ENCODE peak calls at places on chromosomes 11 and 22, in seven cellular contexts. B is NCI-H1048; V is activated naive CD4-positive, alpha-beta T cell; N is occipital lobe; P is stimulated activated CD4-positive, alpha-beta T cell treated with anti-CD3 and anti-CD28 coated beads, Interleukin-4, amount 100 ng/mL, for 24 hours; X is Right ventricle myocardium superior; F is astrocyte of the hippocampus. H is an unnamed sample.

GRCh38 chr11:45872513-45873356 is 12.7 kb upstream of the MAPK8IP1 start:
- DNase-seq in B (no peak), V (no peak), N (peak), P (peak), X (no peak), F (peak), H (peak)

GRCh38 chr11:1074244-1075221 is at the start of gene MUC2:
- DNase-seq in B (no peak), V (no peak), N (no peak), P (no peak), X (peak), F (no peak), H (peak)

GRCh38 chr22:42289671-42290269 is 19.3 kb upstream of the TCF20 start:
- DNase-seq in B (no peak), V (no peak), N (no peak), P (no peak), X (no peak), F (peak), H (peak)

GRCh38 chr11:67632175-67632981 is 2.6 kb upstream of the NUDT8 start:
- DNase-seq in B (no peak), V (no peak), N (no peak), P (no peak), X (peak), F (no peak), H (no peak)

GRCh38 chr11:91749231-91749630 is 475.4 kb upstream of the FAT3 start:
- DNase-seq in B (no peak), V (no peak), N (no peak), P (no peak), X (no peak), F (no peak), H (no peak)

GRCh38 chr11:6452219-6452618 is 11.4 kb upstream of the HPX start:
- DNase-seq in B (no peak), V (no peak), N (no peak), P (no peak), X (no peak), F (no peak), H (no peak)

GRCh38 chr22:36373258-36373579 is 14.5 kb downstream of the MYH9 start:
- DNase-seq in B (no peak), V (no peak), N (no peak), P (no peak), X (peak), F (no peak), H (peak)

GRCh38 chr11:126834149-126834548 is 166.4 kb downstream of the KIRREL3 start:
- DNase-seq in B (no peak), V (no peak), N (no peak), P (no peak), X (no peak), F (peak), H (no peak)

GRCh38 chr22:41816241-41816640 is 15.8 kb downstream of the CCDC134 start:
- DNase-seq in B (no peak), V (no peak), N (no peak), P (no peak), X (no peak), F (no peak), H (no peak)

GRCh38 chr22:22357024-22357868 is 112.7 kb downstream of the VPREB1 start:
- DNase-seq in B (peak), V (peak), N (peak), P (peak), X (peak), F (peak), H (peak)

GRCh38 chr11:61429691-61430582 is at the start of the genes CPSF7 and SDHAF2:
- DNase-seq in B (peak), V (peak), N (peak), P (peak), X (peak), F (peak), H (peak)

GRCh38 chr11:57568330-57568766 is 876 bp upstream of the UBE2L6 start:
- DNase-seq in B (peak), V (peak), N (no peak), P (peak), X (no peak), F (no peak), H (no peak)

GRCh38 chr11:43944761-43945311 is 2.4 kb downstream of the C11orf96 start:
- DNase-seq in B (no peak), V (peak), N (peak), P (peak), X (peak), F (peak), H (no peak)

GRCh38 chr11:1146311-1146864 is 11.4 kb upstream of the MUC5AC start:
- DNase-seq in B (no peak), V (no peak), N (no peak), P (peak), X (no peak), F (no peak), H (no peak)

GRCh38 chr11:119081682-119082081 is 3.0 kb upstream of the HMBS start:
- DNase-seq in B (no peak), V (no peak), N (no peak), P (no peak), X (no peak), F (no peak), H (no peak)

GRCh38 chr11:67561971-67562560 is 21.5 kb upstream of the GSTP1 start:
- DNase-seq in B (no peak), V (no peak), N (no peak), P (no peak), X (no peak), F (no peak), H (peak)

GRCh38 chr22:30224161-30224857 is 22.2 kb downstream of the LIF start:
- DNase-seq in B (no peak), V (no peak), N (no peak), P (no peak), X (no peak), F (peak), H (no peak)

GRCh38 chr11:106087815-106088435 is 10.5 kb downstream of the AASDHPPT start:
- DNase-seq in B (peak), V (no peak), N (peak), P (peak), X (peak), F (peak), H (peak)

GRCh38 chr11:91394718-91395414 is 829.8 kb upstream of the FAT3 start:
- DNase-seq in B (no peak), V (no peak), N (no peak), P (no peak), X (no peak), F (no peak), H (peak)

GRCh38 chr11:68328374-68329091 is 16.1 kb downstream of the LRP5 start:
- DNase-seq in B (peak), V (no peak), N (peak), P (no peak), X (peak), F (peak), H (peak)

GRCh38 chr22:48103126-48103875 is 1340.9 kb downstream of the TBC1D22A start:
- DNase-seq in B (no peak), V (no peak), N (no peak), P (no peak), X (no peak), F (no peak), H (no peak)

GRCh38 chr11:11532574-11532973 is 89.2 kb downstream of the GALNT18 start:
- DNase-seq in B (no peak), V (no peak), N (no peak), P (no peak), X (no peak), F (no peak), H (no peak)

GRCh38 chr22:48553119-48553518 is 1274.6 kb downstream of the BRD1 start:
- DNase-seq in B (no peak), V (no peak), N (no peak), P (no peak), X (no peak), F (no peak), H (no peak)

GRCh38 chr22:22397292-22397870 is 111.2 kb downstream of the ZNF280B start:
- DNase-seq in B (no peak), V (no peak), N (no peak), P (no peak), X (peak), F (peak), H (peak)

GRCh38 chr11:44628730-44629361 is 63.4 kb downstream of the CD82 start:
- DNase-seq in B (no peak), V (no peak), N (no peak), P (no peak), X (peak), F (no peak), H (no peak)

GRCh38 chr22:33796494-33796893 is 123.8 kb downstream of the LARGE1 start:
- DNase-seq in B (no peak), V (no peak), N (no peak), P (no peak), X (no peak), F (no peak), H (no peak)

H was measured in left kidney.